ENCODE peak calls at places on chromosomes 4 and X, in six cellular contexts. One of them, this sample, is unnamed.
A peak's percentile ranks its signal among the peaks of the same experiment; 100 is the strongest.

GRCh38 chrX:57286507-57287251 is at the start of gene FAAH2:
- DNase-seq in HCT116: peak; percentile 90
- DNase-seq in pancreas: peak; percentile 90
- DNase-seq in cardiac fibroblast: no peak
- DNase-seq in cardiac muscle cell: peak; percentile 10
- DNase-seq in neural progenitor cell: peak; percentile 73
- DNase-seq in this sample: peak; percentile 63

GRCh38 chr4:13906727-13907126 is 279.2 kb upstream of the BOD1L1 start:
- DNase-seq in cardiac fibroblast: no peak
- DNase-seq in neural progenitor cell: no peak
- DNase-seq in pancreas: no peak
- DNase-seq in HCT116: no peak
- DNase-seq in cardiac muscle cell: no peak
- DNase-seq in this sample: no peak

GRCh38 chrX:23902419-23902818 is 5.3 kb downstream of the APOO start:
- DNase-seq in neural progenitor cell: peak; percentile 69
- DNase-seq in cardiac muscle cell: peak; percentile 67
- DNase-seq in HCT116: no peak
- DNase-seq in cardiac fibroblast: peak; percentile 78
- DNase-seq in pancreas: no peak
- DNase-seq in this sample: no peak

GRCh38 chr4:90904018-90904417 is 776.8 kb downstream of the CCSER1 start:
- DNase-seq in cardiac fibroblast: no peak
- DNase-seq in HCT116: no peak
- DNase-seq in pancreas: no peak
- DNase-seq in cardiac muscle cell: no peak
- DNase-seq in neural progenitor cell: no peak
- DNase-seq in this sample: no peak

GRCh38 chr4:105765690-105766407 is 57.3 kb downstream of the GSTCD start:
- DNase-seq in cardiac fibroblast: peak; percentile 90
- DNase-seq in neural progenitor cell: no peak
- DNase-seq in pancreas: no peak
- DNase-seq in cardiac muscle cell: no peak
- DNase-seq in HCT116: peak; percentile 63
- DNase-seq in this sample: no peak

GRCh38 chr4:100356172-100356571 is 161.7 kb downstream of the EMCN start:
- DNase-seq in neural progenitor cell: no peak
- DNase-seq in cardiac fibroblast: no peak
- DNase-seq in HCT116: no peak
- DNase-seq in pancreas: no peak
- DNase-seq in cardiac muscle cell: no peak
- DNase-seq in this sample: no peak

GRCh38 chrX:31349515-31349914 is 277.7 kb upstream of the FTHL17 start:
- DNase-seq in neural progenitor cell: no peak
- DNase-seq in cardiac fibroblast: no peak
- DNase-seq in cardiac muscle cell: no peak
- DNase-seq in HCT116: no peak
- DNase-seq in pancreas: no peak
- DNase-seq in this sample: no peak

GRCh38 chr4:168633071-168633470 is 136.2 kb downstream of the PALLD start:
- DNase-seq in cardiac muscle cell: no peak
- DNase-seq in pancreas: no peak
- DNase-seq in HCT116: no peak
- DNase-seq in cardiac fibroblast: no peak
- DNase-seq in neural progenitor cell: no peak
- DNase-seq in this sample: no peak

GRCh38 chr4:73868206-73869129 is 725 bp upstream of the CXCL1 start:
- DNase-seq in pancreas: no peak
- DNase-seq in HCT116: no peak
- DNase-seq in neural progenitor cell: no peak
- DNase-seq in cardiac muscle cell: no peak
- DNase-seq in cardiac fibroblast: no peak
- DNase-seq in this sample: no peak

GRCh38 chrX:41238543-41238942 is 95.4 kb upstream of the DDX3X start:
- DNase-seq in cardiac fibroblast: peak; percentile 52
- DNase-seq in HCT116: no peak
- DNase-seq in cardiac muscle cell: no peak
- DNase-seq in pancreas: no peak
- DNase-seq in neural progenitor cell: no peak
- DNase-seq in this sample: no peak

GRCh38 chrX:133586443-133586842 is 171.2 kb upstream of the GPC4 start:
- DNase-seq in cardiac muscle cell: no peak
- DNase-seq in pancreas: no peak
- DNase-seq in neural progenitor cell: no peak
- DNase-seq in cardiac fibroblast: no peak
- DNase-seq in HCT116: no peak
- DNase-seq in this sample: no peak

GRCh38 chr4:110621839-110622751 is 782 bp downstream of the PITX2 start:
- DNase-seq in cardiac fibroblast: no peak
- DNase-seq in cardiac muscle cell: no peak
- DNase-seq in HCT116: no peak
- DNase-seq in pancreas: no peak
- DNase-seq in neural progenitor cell: peak; percentile 63
- DNase-seq in this sample: no peak

GRCh38 chr4:13559414-13559813 is 15.1 kb upstream of the NKX3-2 start:
- DNase-seq in neural progenitor cell: no peak
- DNase-seq in HCT116: no peak
- DNase-seq in pancreas: no peak
- DNase-seq in cardiac muscle cell: no peak
- DNase-seq in cardiac fibroblast: peak; percentile 58
- DNase-seq in this sample: no peak

GRCh38 chr4:83772680-83773079 is 236.8 kb downstream of the GPAT3 start:
- DNase-seq in cardiac muscle cell: no peak
- DNase-seq in neural progenitor cell: peak; percentile 41
- DNase-seq in cardiac fibroblast: no peak
- DNase-seq in pancreas: no peak
- DNase-seq in HCT116: no peak
- DNase-seq in this sample: no peak

GRCh38 chr4:109186458-109186945 is 116.0 kb downstream of the COL25A1 start:
- DNase-seq in cardiac fibroblast: no peak
- DNase-seq in neural progenitor cell: no peak
- DNase-seq in HCT116: no peak
- DNase-seq in pancreas: no peak
- DNase-seq in cardiac muscle cell: no peak
- DNase-seq in this sample: no peak

GRCh38 chr4:173189117-173189693 is 20.6 kb downstream of the GALNT7 start:
- DNase-seq in pancreas: no peak
- DNase-seq in neural progenitor cell: no peak
- DNase-seq in cardiac muscle cell: no peak
- DNase-seq in HCT116: no peak
- DNase-seq in cardiac fibroblast: peak; percentile 26
- DNase-seq in this sample: no peak

GRCh38 chr4:176270669-176271068 is 1.6 kb upstream of the ASB5 start:
- DNase-seq in cardiac muscle cell: no peak
- DNase-seq in cardiac fibroblast: peak; percentile 84
- DNase-seq in HCT116: peak; percentile 93
- DNase-seq in neural progenitor cell: no peak
- DNase-seq in pancreas: no peak
- DNase-seq in this sample: no peak

GRCh38 chr4:107862658-107863057 is 37.9 kb downstream of the SGMS2 start:
- DNase-seq in neural progenitor cell: no peak
- DNase-seq in pancreas: peak; percentile 17
- DNase-seq in HCT116: peak; percentile 82
- DNase-seq in cardiac muscle cell: no peak
- DNase-seq in cardiac fibroblast: peak; percentile 84
- DNase-seq in this sample: no peak

GRCh38 chrX:133598596-133599334 is 183.5 kb upstream of the GPC4 start:
- DNase-seq in neural progenitor cell: no peak
- DNase-seq in pancreas: no peak
- DNase-seq in cardiac muscle cell: no peak
- DNase-seq in HCT116: no peak
- DNase-seq in cardiac fibroblast: no peak
- DNase-seq in this sample: no peak

GRCh38 chrX:115233497-115234219 is at the start of gene LRCH2:
- DNase-seq in pancreas: no peak
- DNase-seq in neural progenitor cell: peak; percentile 86
- DNase-seq in cardiac muscle cell: peak; percentile 83
- DNase-seq in HCT116: no peak
- DNase-seq in cardiac fibroblast: peak; percentile 58
- DNase-seq in this sample: no peak

GRCh38 chr4:59247032-59247431 is 1953.1 kb upstream of the ADGRL3 start:
- DNase-seq in pancreas: no peak
- DNase-seq in neural progenitor cell: no peak
- DNase-seq in cardiac muscle cell: peak; percentile 5
- DNase-seq in cardiac fibroblast: no peak
- DNase-seq in HCT116: no peak
- DNase-seq in this sample: no peak

GRCh38 chr4:89259435-89260028 is 48.1 kb downstream of the GPRIN3 start:
- DNase-seq in pancreas: no peak
- DNase-seq in HCT116: no peak
- DNase-seq in neural progenitor cell: no peak
- DNase-seq in cardiac fibroblast: no peak
- DNase-seq in cardiac muscle cell: peak; percentile 58
- DNase-seq in this sample: no peak

GRCh38 chrX:46588263-46588662 is 14.7 kb downstream of the CHST7 start:
- DNase-seq in cardiac muscle cell: no peak
- DNase-seq in pancreas: no peak
- DNase-seq in neural progenitor cell: no peak
- DNase-seq in cardiac fibroblast: peak; percentile 83
- DNase-seq in HCT116: no peak
- DNase-seq in this sample: peak; percentile 75

GRCh38 chr4:39963656-39964055 is 14.1 kb downstream of the PDS5A start:
- DNase-seq in neural progenitor cell: no peak
- DNase-seq in cardiac fibroblast: no peak
- DNase-seq in HCT116: no peak
- DNase-seq in pancreas: no peak
- DNase-seq in cardiac muscle cell: no peak
- DNase-seq in this sample: no peak

GRCh38 chr4:7027284-7027683 is 15.9 kb upstream of the TADA2B start:
- DNase-seq in neural progenitor cell: no peak
- DNase-seq in cardiac fibroblast: no peak
- DNase-seq in pancreas: no peak
- DNase-seq in HCT116: no peak
- DNase-seq in cardiac muscle cell: no peak
- DNase-seq in this sample: no peak

GRCh38 chr4:7025040-7025602 is 18.1 kb upstream of the TADA2B start:
- DNase-seq in HCT116: no peak
- DNase-seq in cardiac muscle cell: no peak
- DNase-seq in neural progenitor cell: no peak
- DNase-seq in pancreas: no peak
- DNase-seq in cardiac fibroblast: no peak
- DNase-seq in this sample: no peak

GRCh38 chr4:7027913-7028312 is 15.3 kb upstream of the TADA2B start:
- DNase-seq in pancreas: no peak
- DNase-seq in cardiac muscle cell: no peak
- DNase-seq in HCT116: no peak
- DNase-seq in neural progenitor cell: no peak
- DNase-seq in cardiac fibroblast: no peak
- DNase-seq in this sample: no peak

GRCh38 chr4:7024336-7024890 is 18.8 kb upstream of the TADA2B start:
- DNase-seq in cardiac fibroblast: no peak
- DNase-seq in pancreas: no peak
- DNase-seq in HCT116: no peak
- DNase-seq in cardiac muscle cell: no peak
- DNase-seq in neural progenitor cell: no peak
- DNase-seq in this sample: no peak

GRCh38 chr4:7026107-7026506 is 17.1 kb upstream of the TADA2B start:
- DNase-seq in cardiac muscle cell: no peak
- DNase-seq in pancreas: no peak
- DNase-seq in neural progenitor cell: no peak
- DNase-seq in cardiac fibroblast: no peak
- DNase-seq in HCT116: no peak
- DNase-seq in this sample: no peak
- H3K4me3 ChIP-seq in cardiac muscle cell: no peak overlapping the region
- H3K4me3 ChIP-seq in pancreas: no peak overlapping the region
- H3K4me3 ChIP-seq in neural progenitor cell: no peak overlapping the region
- H3K4me3 ChIP-seq in cardiac fibroblast: no peak overlapping the region
- H3K4me3 ChIP-seq in HCT116: no peak overlapping the region
- H3K4me3 ChIP-seq in this sample: no peak overlapping the region

GRCh38 chrX:151174581-151175282 is 1.7 kb upstream of the GPR50 start:
- DNase-seq in HCT116: no peak
- DNase-seq in cardiac fibroblast: no peak
- DNase-seq in pancreas: no peak
- DNase-seq in neural progenitor cell: peak; percentile 68
- DNase-seq in cardiac muscle cell: peak; percentile 15
- DNase-seq in this sample: no peak
- H3K4me3 ChIP-seq in HCT116: no peak overlapping the region
- H3K4me3 ChIP-seq in cardiac fibroblast: no peak overlapping the region
- H3K4me3 ChIP-seq in pancreas: no peak overlapping the region
- H3K4me3 ChIP-seq in neural progenitor cell: peak overlapping the region; percentile 51
- H3K4me3 ChIP-seq in cardiac muscle cell: peak overlapping the region; percentile 9
- H3K4me3 ChIP-seq in this sample: no peak overlapping the region

GRCh38 chr4:154565704-154566103 is 2.9 kb downstream of the FGB start:
- DNase-seq in pancreas: no peak
- DNase-seq in cardiac fibroblast: no peak
- DNase-seq in HCT116: no peak
- DNase-seq in cardiac muscle cell: no peak
- DNase-seq in neural progenitor cell: no peak
- DNase-seq in this sample: no peak

GRCh38 chr4:154569028-154569427 is 6.2 kb downstream of the FGB start:
- DNase-seq in pancreas: no peak
- DNase-seq in HCT116: no peak
- DNase-seq in cardiac muscle cell: no peak
- DNase-seq in cardiac fibroblast: no peak
- DNase-seq in neural progenitor cell: no peak
- DNase-seq in this sample: no peak

GRCh38 chr4:154564311-154564710 is 1.5 kb downstream of the FGB start:
- DNase-seq in HCT116: no peak
- DNase-seq in neural progenitor cell: no peak
- DNase-seq in cardiac muscle cell: no peak
- DNase-seq in cardiac fibroblast: no peak
- DNase-seq in pancreas: no peak
- DNase-seq in this sample: no peak

GRCh38 chr4:154569584-154569983 is 6.8 kb downstream of the FGB start:
- DNase-seq in cardiac muscle cell: no peak
- DNase-seq in pancreas: no peak
- DNase-seq in neural progenitor cell: no peak
- DNase-seq in HCT116: no peak
- DNase-seq in cardiac fibroblast: no peak
- DNase-seq in this sample: no peak

DNA sequence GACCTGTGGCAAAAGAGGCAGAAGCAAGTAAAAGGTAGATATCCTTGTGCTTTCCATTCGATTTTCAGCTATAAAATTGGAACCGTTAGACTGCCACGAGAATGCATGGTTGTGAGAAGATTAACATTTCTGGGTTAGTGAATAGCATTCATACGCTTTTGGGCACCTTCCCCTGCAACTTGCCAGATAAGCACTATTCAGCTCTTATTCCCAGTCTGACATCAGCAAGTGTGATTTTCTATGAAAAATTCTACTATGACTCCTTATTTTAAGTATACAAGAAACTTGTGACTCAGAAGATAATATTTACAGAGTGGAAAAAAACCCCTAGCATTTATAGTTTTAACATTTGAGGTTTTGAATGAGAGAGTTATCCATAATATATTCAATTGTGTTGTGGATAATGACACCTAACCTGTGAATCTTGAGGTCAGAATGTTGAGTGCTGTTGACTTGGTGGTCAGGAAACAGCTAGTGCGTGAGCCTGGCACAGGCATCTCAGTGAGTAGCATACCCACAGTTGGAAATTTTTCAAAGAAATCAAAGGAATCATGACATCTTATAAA is 3.9 kb downstream of the FGB start:
- DNase-seq in cardiac muscle cell: no peak
- DNase-seq in neural progenitor cell: no peak
- DNase-seq in pancreas: no peak
- DNase-seq in HCT116: no peak
- DNase-seq in cardiac fibroblast: no peak
- DNase-seq in this sample: no peak
- H3K4me3 ChIP-seq in cardiac muscle cell: no peak overlapping the region
- H3K4me3 ChIP-seq in neural progenitor cell: no peak overlapping the region
- H3K4me3 ChIP-seq in pancreas: no peak overlapping the region
- H3K4me3 ChIP-seq in HCT116: no peak overlapping the region
- H3K4me3 ChIP-seq in cardiac fibroblast: no peak overlapping the region
- H3K4me3 ChIP-seq in this sample: no peak overlapping the region

GRCh38 chr4:153438916-153439756 is 27.0 kb upstream of the TMEM131L start:
- DNase-seq in pancreas: no peak
- DNase-seq in cardiac fibroblast: no peak
- DNase-seq in HCT116: no peak
- DNase-seq in cardiac muscle cell: no peak
- DNase-seq in neural progenitor cell: no peak
- DNase-seq in this sample: peak; percentile 57
- H3K4me3 ChIP-seq in pancreas: no peak overlapping the region
- H3K4me3 ChIP-seq in cardiac fibroblast: no peak overlapping the region
- H3K4me3 ChIP-seq in HCT116: no peak overlapping the region
- H3K4me3 ChIP-seq in cardiac muscle cell: no peak overlapping the region
- H3K4me3 ChIP-seq in neural progenitor cell: no peak overlapping the region
- H3K4me3 ChIP-seq in this sample: peak overlapping the region; percentile 43